ENCODE peak calls at places on chromosome 3, in five cellular contexts. D is retina, U is ureter, E is A172, B is epithelial cell of esophagus. T is an unnamed sample.

GRCh38 chr3:67468511-67468910 is 185.9 kb downstream of the SUCLG2 start:
- DNase-seq in B (no peak), U (no peak), D (no peak), E (peak), T (peak)

GRCh38 chr3:57890874-57891273 is 117.3 kb upstream of the FLNB start:
- DNase-seq in B (no peak), D (no peak), U (no peak), E (no peak), T (no peak)

GRCh38 chr3:12471228-12471627 is 13.1 kb upstream of the TSEN2 start:
- DNase-seq in B (peak), E (peak), U (peak), D (no peak), T (peak)

GRCh38 chr3:24494616-24495333 is at the start of gene THRB:
- DNase-seq in U (peak), D (peak), B (peak), E (no peak), T (no peak)

GRCh38 chr3:55491296-55491816 is 4.2 kb upstream of the WNT5A start:
- DNase-seq in E (peak), U (peak), B (peak), D (no peak), T (no peak)

GRCh38 chr3:131883711-131884407 is 151.0 kb downstream of the CPNE4 start:
- DNase-seq in U (no peak), E (no peak), B (no peak), D (no peak), T (no peak)

GRCh38 chr3:178205750-178206149 is 330.5 kb upstream of the KCNMB2 start:
- DNase-seq in D (no peak), B (no peak), U (no peak), E (no peak), T (peak)

GRCh38 chr3:13547591-13548371 is 1.1 kb upstream of the FBLN2 start:
- DNase-seq in U (peak), B (peak), D (no peak), E (no peak), T (no peak)

GRCh38 chr3:77460326-77460725 is 420.4 kb downstream of the ROBO2 start:
- DNase-seq in D (no peak), B (no peak), E (no peak), U (no peak), T (peak)

GRCh38 chr3:151037746-151038145 is 47.7 kb upstream of the MED12L start:
- DNase-seq in D (no peak), U (peak), E (peak), B (peak), T (peak)

GRCh38 chr3:83224101-83224868 is 1462.8 kb upstream of the GBE1 start:
- DNase-seq in E (peak), D (no peak), U (no peak), B (peak), T (no peak)

GRCh38 chr3:37745079-37745478 is 116.6 kb upstream of the CTDSPL start:
- DNase-seq in D (no peak), B (no peak), U (no peak), E (no peak), T (no peak)

GRCh38 chr3:187264051-187264450 is 27.5 kb downstream of the MASP1 start:
- DNase-seq in U (no peak), E (peak), D (no peak), B (peak), T (peak)

GRCh38 chr3:184687363-184688049 is 24.4 kb downstream of the MAGEF1 start:
- DNase-seq in B (no peak), U (peak), E (no peak), D (no peak), T (no peak)

T was measured in renal cortical epithelial cell.